ENCODE peak calls at places on chromosomes 2 and 18, in ten cellular contexts. V is fibroblast of lung, P is sigmoid colon, S is fibroblast of mammary gland, Z is bronchial epithelial cell, R is K562, B is fibroblast of pulmonary artery, J is RWPE2, G is NB4, M is upper lobe of right lung. Q is an unnamed sample.

GRCh38 chr2:172087191-172087779 is 2.0 kb downstream of the DLX1 start:
- DNase-seq in V (no peak), P (no peak), S (no peak), Z (no peak), R (no peak), B (no peak), J (no peak), G (no peak), M (no peak), Q (no peak)

GRCh38 chr2:118062048-118062447 is 26.2 kb upstream of the INSIG2 start:
- DNase-seq in V (no peak), P (no peak), S (peak), Z (no peak), R (no peak), B (no peak), J (no peak), G (no peak), M (no peak), Q (peak)

GRCh38 chr2:43358688-43359201 is 132.3 kb upstream of the ZFP36L2 start:
- DNase-seq in V (peak), P (peak), S (no peak), Z (no peak), R (no peak), B (no peak), J (no peak), G (no peak), M (no peak), Q (no peak)

GRCh38 chr2:174336403-174337336 is 1.9 kb downstream of the SP9 start:
- DNase-seq in V (no peak), P (no peak), S (no peak), Z (no peak), R (peak), B (no peak), J (no peak), G (peak), M (peak), Q (no peak)

GRCh38 chr2:68151037-68151436 is 6.7 kb upstream of the PNO1 start:
- DNase-seq in V (no peak), P (no peak), S (peak), Z (peak), R (no peak), B (peak), J (no peak), G (peak), M (no peak), Q (no peak)

GRCh38 chr18:8516391-8517250 is 92.6 kb upstream of the RAB12 start:
- DNase-seq in V (no peak), P (peak), S (no peak), Z (peak), R (no peak), B (peak), J (no peak), G (no peak), M (no peak), Q (no peak)

GRCh38 chr2:120231564-120231973 is 8.4 kb upstream of the TMEM185B start:
- DNase-seq in V (no peak), P (no peak), S (no peak), Z (no peak), R (no peak), B (no peak), J (no peak), G (no peak), M (no peak), Q (no peak)

GRCh38 chr18:46427216-46427995 is 229.6 kb downstream of the LOXHD1 start:
- DNase-seq in V (no peak), P (no peak), S (no peak), Z (no peak), R (no peak), B (no peak), J (no peak), G (no peak), M (no peak), Q (no peak)

GRCh38 chr2:59996830-59997229 is 556.6 kb downstream of the BCL11A start:
- DNase-seq in V (no peak), P (no peak), S (no peak), Z (no peak), R (no peak), B (no peak), J (no peak), G (no peak), M (no peak), Q (no peak)

GRCh38 chr2:172351586-172351985 is 75.8 kb upstream of the ITGA6 start:
- DNase-seq in V (no peak), P (no peak), S (no peak), Z (no peak), R (no peak), B (no peak), J (no peak), G (no peak), M (no peak), Q (no peak)

GRCh38 chr18:67766930-67767329 is 250.4 kb upstream of the DSEL start:
- DNase-seq in V (peak), P (no peak), S (peak), Z (peak), R (no peak), B (peak), J (no peak), G (peak), M (no peak), Q (peak)

GRCh38 chr18:49238433-49239042 is 221.9 kb downstream of the DYM start:
- DNase-seq in V (peak), P (no peak), S (peak), Z (peak), R (peak), B (peak), J (no peak), G (peak), M (no peak), Q (no peak)

GRCh38 chr2:161028581-161028980 is 131.6 kb upstream of the TANK start:
- DNase-seq in V (no peak), P (no peak), S (no peak), Z (peak), R (no peak), B (no peak), J (no peak), G (no peak), M (no peak), Q (no peak)

GRCh38 chr2:231379266-231380215 is 16.0 kb upstream of the B3GNT7 start:
- DNase-seq in V (no peak), P (no peak), S (no peak), Z (peak), R (no peak), B (peak), J (no peak), G (no peak), M (no peak), Q (no peak)

GRCh38 chr2:189037518-189037917 is 63.3 kb downstream of the COL3A1 start:
- DNase-seq in V (peak), P (no peak), S (peak), Z (peak), R (no peak), B (peak), J (no peak), G (no peak), M (no peak), Q (peak)

GRCh38 chr2:28752608-28752984 is 966 bp downstream of the PPP1CB start:
- DNase-seq in V (no peak), P (no peak), S (no peak), Z (peak), R (no peak), B (no peak), J (no peak), G (no peak), M (no peak), Q (no peak)

GRCh38 chr18:60417946-60418345 is 45.4 kb upstream of the MC4R start:
- DNase-seq in V (no peak), P (no peak), S (no peak), Z (no peak), R (no peak), B (no peak), J (no peak), G (no peak), M (no peak), Q (no peak)

GRCh38 chr18:75840131-75840530 is 412.6 kb upstream of the SMIM21 start:
- DNase-seq in V (no peak), P (no peak), S (no peak), Z (no peak), R (no peak), B (no peak), J (no peak), G (no peak), M (no peak), Q (no peak)

GRCh38 chr2:169776483-169776802 is 22.2 kb upstream of the SSB start:
- DNase-seq in V (peak), P (no peak), S (no peak), Z (no peak), R (no peak), B (no peak), J (no peak), G (no peak), M (no peak), Q (no peak)

GRCh38 chr2:239441261-239441701 is 40.5 kb upstream of the HDAC4 start:
- DNase-seq in V (peak), P (no peak), S (no peak), Z (no peak), R (no peak), B (no peak), J (no peak), G (peak), M (no peak), Q (peak)

GRCh38 chr2:114010001-114010400 is 120.1 kb downstream of the ACTR3 start:
- DNase-seq in V (no peak), P (no peak), S (no peak), Z (peak), R (no peak), B (no peak), J (no peak), G (no peak), M (no peak), Q (no peak)

GRCh38 chr2:71933467-71934319 is 214.0 kb downstream of the CYP26B1 start:
- DNase-seq in V (no peak), P (no peak), S (peak), Z (peak), R (peak), B (no peak), J (no peak), G (peak), M (peak), Q (peak)

DNA sequence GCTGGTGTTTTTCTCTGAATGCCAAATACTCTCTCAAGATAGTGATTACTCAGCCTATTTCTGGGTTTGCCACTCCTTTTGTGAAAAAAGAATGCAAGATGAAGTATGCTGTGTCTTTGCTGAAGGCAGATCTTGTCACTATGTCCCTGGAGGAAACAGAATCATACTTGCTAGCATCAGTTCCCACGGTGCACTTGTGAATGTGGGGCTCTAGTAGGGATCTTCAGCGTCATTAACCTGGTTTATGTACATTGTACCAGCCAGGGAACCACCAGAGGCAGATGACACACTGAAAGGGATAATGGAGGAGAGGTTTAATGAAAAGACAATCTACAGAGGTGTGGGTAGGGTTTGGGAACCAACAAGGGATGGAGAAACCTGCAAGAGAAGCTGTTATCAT is 131.0 kb upstream of the CXCR4 start:
- DNase-seq in V (no peak), P (no peak), S (no peak), Z (no peak), R (no peak), B (no peak), J (no peak), G (no peak), M (no peak), Q (no peak)
- H3K4me3 ChIP-seq in V (no peak), P (no peak), S (no peak), Z (no peak), R (no peak), B (no peak), J (no peak), G (no peak), M (no peak), Q (no peak)

GRCh38 chr2:196338440-196338839 is 167.1 kb upstream of the STK17B start:
- DNase-seq in V (no peak), P (no peak), S (no peak), Z (no peak), R (no peak), B (no peak), J (no peak), G (no peak), M (no peak), Q (no peak)

GRCh38 chr2:196336206-196336605 is 164.8 kb upstream of the STK17B start:
- DNase-seq in V (peak), P (no peak), S (peak), Z (no peak), R (no peak), B (no peak), J (no peak), G (no peak), M (no peak), Q (no peak)

GRCh38 chr2:196335238-196335637 is 163.9 kb upstream of the STK17B start:
- DNase-seq in V (peak), P (no peak), S (peak), Z (peak), R (no peak), B (peak), J (no peak), G (no peak), M (no peak), Q (peak)

GRCh38 chr2:196337618-196337953 is 166.2 kb upstream of the STK17B start:
- DNase-seq in V (no peak), P (no peak), S (no peak), Z (no peak), R (no peak), B (no peak), J (no peak), G (no peak), M (no peak), Q (no peak)

DNA sequence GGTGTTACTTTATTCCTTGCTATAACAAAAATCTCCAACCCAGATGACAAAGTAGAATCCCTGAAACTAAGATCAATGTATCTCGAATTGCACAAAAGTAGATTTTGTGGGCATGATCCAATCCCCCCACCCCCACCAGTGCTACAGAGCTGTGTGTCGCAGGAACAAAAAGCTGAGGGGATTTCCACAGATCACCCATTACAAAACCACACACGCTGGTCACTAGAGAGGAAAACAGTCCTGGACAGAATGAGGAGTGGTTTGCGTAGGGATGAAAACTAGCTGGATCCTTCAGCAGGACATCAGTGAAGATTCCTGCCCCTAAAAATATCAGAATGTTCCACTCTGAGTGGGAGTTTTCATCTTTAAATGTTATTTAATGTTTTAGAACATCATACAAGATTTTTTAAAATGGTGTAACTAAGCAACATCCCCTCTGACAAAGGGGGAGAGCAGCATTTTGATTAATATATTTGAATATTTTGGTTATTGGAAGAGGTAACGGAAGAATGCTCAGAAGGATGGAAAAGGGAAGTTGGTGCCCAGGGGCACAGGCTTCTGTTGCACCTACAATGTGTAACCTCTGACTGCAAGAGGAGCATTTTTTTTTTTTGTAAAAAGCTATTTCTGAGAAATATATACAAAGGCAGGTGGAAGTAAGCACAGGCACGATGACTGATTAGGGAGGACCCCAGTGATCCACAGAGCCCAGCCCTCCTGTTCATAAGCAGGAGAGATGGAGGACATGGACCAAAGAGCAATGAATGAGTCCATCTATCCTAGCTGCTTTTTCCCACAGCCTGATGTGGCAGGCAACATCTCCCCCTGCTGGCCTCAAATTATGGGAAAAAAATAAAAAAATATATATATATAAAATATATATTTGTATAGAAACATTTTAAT is 165.6 kb upstream of the STK17B start:
- DNase-seq in V (peak), P (no peak), S (peak), Z (peak), R (peak), B (peak), J (no peak), G (peak), M (no peak), Q (peak)
- TF ChIP-seq CTCF in V (peak), P (peak), S (peak), Z (peak), R (peak), B (peak), J (peak), G (peak), M (peak), Q (peak)

GRCh38 chr18:79487198-79488165 is 91.8 kb downstream of the NFATC1 start:
- DNase-seq in V (no peak), P (peak), S (no peak), Z (no peak), R (no peak), B (no peak), J (peak), G (no peak), M (peak), Q (no peak)

GRCh38 chr18:79486356-79487197 is 90.8 kb downstream of the NFATC1 start:
- DNase-seq in V (no peak), P (peak), S (no peak), Z (no peak), R (no peak), B (no peak), J (peak), G (no peak), M (peak), Q (no peak)

GRCh38 chr18:79483971-79484491 is 88.3 kb downstream of the NFATC1 start:
- DNase-seq in V (no peak), P (peak), S (no peak), Z (no peak), R (no peak), B (no peak), J (peak), G (no peak), M (peak), Q (no peak)

GRCh38 chr18:79485788-79486355 is 90.1 kb downstream of the NFATC1 start:
- DNase-seq in V (peak), P (peak), S (peak), Z (no peak), R (no peak), B (peak), J (peak), G (peak), M (no peak), Q (peak)

DNA sequence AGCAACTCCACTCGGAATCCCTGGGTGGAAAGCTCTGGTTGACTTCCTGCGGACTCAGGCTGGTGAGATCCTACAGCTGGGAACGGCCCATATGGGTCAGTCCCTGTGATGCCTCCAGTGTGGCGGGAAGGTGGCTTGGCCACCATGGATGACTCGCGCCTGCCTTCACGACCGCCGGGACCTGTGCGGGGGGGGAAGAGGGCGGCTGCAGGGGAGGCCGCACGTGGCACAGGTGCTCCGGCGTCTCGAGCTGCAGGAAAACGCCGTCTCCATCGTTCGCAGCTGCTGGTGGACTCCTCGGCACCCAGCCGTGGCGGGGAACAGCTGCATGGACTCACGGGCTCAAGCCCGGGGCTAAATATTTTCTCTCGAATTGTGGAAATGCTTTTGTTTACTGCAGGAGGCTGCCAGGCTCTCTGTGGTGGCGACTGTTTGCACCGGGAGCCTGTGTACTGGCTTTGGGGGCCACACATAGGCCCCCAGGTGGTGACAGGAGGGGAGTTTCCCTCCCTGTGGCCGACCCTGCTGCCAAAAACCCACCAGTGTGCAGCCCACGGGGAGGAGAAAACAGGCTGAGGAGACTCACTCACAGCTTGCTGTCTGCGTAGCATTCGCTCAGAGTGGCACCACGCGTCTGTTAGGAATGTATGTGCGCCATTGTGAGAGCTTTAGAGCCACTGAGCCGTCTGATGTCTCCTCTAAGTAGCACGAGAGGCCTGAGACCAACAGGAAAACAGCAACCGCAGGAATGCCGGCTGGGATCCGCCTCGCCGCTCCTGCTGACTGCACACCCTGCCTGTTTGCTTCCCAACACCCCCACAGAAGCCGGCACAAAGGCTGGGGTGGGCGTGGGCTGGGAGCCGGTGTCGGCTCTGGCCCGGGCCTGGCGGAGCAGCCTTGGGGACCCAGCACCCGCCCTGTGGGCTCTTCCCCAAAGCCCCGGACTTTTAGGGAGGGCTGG is 89.2 kb downstream of the NFATC1 start:
- DNase-seq in V (peak), P (peak), S (peak), Z (peak), R (no peak), B (peak), J (peak), G (no peak), M (peak), Q (peak)
- H3K4me3 ChIP-seq in V (no peak), P (peak), S (peak), Z (no peak), R (no peak), B (no peak), J (no peak), G (no peak), M (no peak), Q (peak)

GRCh38 chr2:45069711-45070664 is 60.7 kb upstream of the SIX2 start:
- DNase-seq in V (peak), P (no peak), S (no peak), Z (no peak), R (no peak), B (no peak), J (no peak), G (no peak), M (no peak), Q (peak)
- TF ChIP-seq CTCF in V (no peak), P (no peak), S (no peak), Z (no peak), R (no peak), B (no peak), J (no peak), G (no peak), M (no peak), Q (no peak)

GRCh38 chr2:64735504-64735903 is 81.8 kb upstream of the SERTAD2 start:
- DNase-seq in V (no peak), P (no peak), S (no peak), Z (peak), R (no peak), B (no peak), J (no peak), G (no peak), M (no peak), Q (no peak)

GRCh38 chr2:64730551-64731305 is 77.0 kb upstream of the SERTAD2 start:
- DNase-seq in V (peak), P (peak), S (peak), Z (peak), R (no peak), B (peak), J (no peak), G (peak), M (peak), Q (peak)

GRCh38 chr2:64731306-64731654 is 77.6 kb upstream of the SERTAD2 start:
- DNase-seq in V (no peak), P (no peak), S (no peak), Z (no peak), R (no peak), B (no peak), J (no peak), G (no peak), M (no peak), Q (no peak)

GRCh38 chr2:64732153-64732552 is 78.4 kb upstream of the SERTAD2 start:
- DNase-seq in V (no peak), P (no peak), S (no peak), Z (no peak), R (no peak), B (no peak), J (no peak), G (no peak), M (no peak), Q (no peak)

GRCh38 chr2:64731746-64732145 is 78.0 kb upstream of the SERTAD2 start:
- DNase-seq in V (no peak), P (no peak), S (no peak), Z (no peak), R (no peak), B (no peak), J (no peak), G (peak), M (no peak), Q (no peak)
- H3K4me3 ChIP-seq in V (no peak), P (no peak), S (no peak), Z (no peak), R (no peak), B (no peak), J (no peak), G (no peak), M (no peak), Q (no peak)

Q was measured in foreskin fibroblast.